ENCODE peak calls at places on chromosomes 13 and 19, in nine cellular contexts. One of them, this sample, is unnamed.

GRCh38 chr19:6223461-6224307 is 56.1 kb downstream of the MLLT1 start:
- DNase-seq in A172: peak
- DNase-seq in naive thymus-derived CD4-positive, alpha-beta T cell: no peak
- DNase-seq in psoas muscle: peak
- DNase-seq in stomach: peak
- DNase-seq in body of pancreas: peak
- DNase-seq in activated CD4-positive, alpha-beta T cell treated with anti-CD3 and anti-CD28 coated beads, Interleukin-2, amount 50 U/mL, for 24 hours: no peak
- DNase-seq in kidney: peak
- DNase-seq in NCI-H460: no peak
- DNase-seq in this sample: peak

GRCh38 chr13:91647361-91647970 is 249.0 kb downstream of the GPC5 start:
- DNase-seq in kidney: peak
- DNase-seq in A172: peak
- DNase-seq in NCI-H460: peak
- DNase-seq in psoas muscle: no peak
- DNase-seq in activated CD4-positive, alpha-beta T cell treated with anti-CD3 and anti-CD28 coated beads, Interleukin-2, amount 50 U/mL, for 24 hours: no peak
- DNase-seq in stomach: no peak
- DNase-seq in naive thymus-derived CD4-positive, alpha-beta T cell: no peak
- DNase-seq in body of pancreas: no peak
- DNase-seq in this sample: no peak

GRCh38 chr19:42143341-42144234 is 11.3 kb upstream of the POU2F2 start:
- DNase-seq in kidney: no peak
- DNase-seq in naive thymus-derived CD4-positive, alpha-beta T cell: no peak
- DNase-seq in A172: peak
- DNase-seq in NCI-H460: peak
- DNase-seq in activated CD4-positive, alpha-beta T cell treated with anti-CD3 and anti-CD28 coated beads, Interleukin-2, amount 50 U/mL, for 24 hours: no peak
- DNase-seq in body of pancreas: no peak
- DNase-seq in stomach: no peak
- DNase-seq in psoas muscle: no peak
- DNase-seq in this sample: no peak

GRCh38 chr19:1675633-1676350 is 23.4 kb upstream of the TCF3 start:
- DNase-seq in stomach: peak
- DNase-seq in NCI-H460: no peak
- DNase-seq in kidney: no peak
- DNase-seq in A172: no peak
- DNase-seq in naive thymus-derived CD4-positive, alpha-beta T cell: no peak
- DNase-seq in body of pancreas: peak
- DNase-seq in activated CD4-positive, alpha-beta T cell treated with anti-CD3 and anti-CD28 coated beads, Interleukin-2, amount 50 U/mL, for 24 hours: no peak
- DNase-seq in psoas muscle: no peak
- DNase-seq in this sample: no peak

GRCh38 chr13:111115051-111115840 is at the start of gene ARHGEF7:
- DNase-seq in NCI-H460: no peak
- DNase-seq in kidney: no peak
- DNase-seq in naive thymus-derived CD4-positive, alpha-beta T cell: no peak
- DNase-seq in A172: no peak
- DNase-seq in activated CD4-positive, alpha-beta T cell treated with anti-CD3 and anti-CD28 coated beads, Interleukin-2, amount 50 U/mL, for 24 hours: no peak
- DNase-seq in psoas muscle: no peak
- DNase-seq in stomach: no peak
- DNase-seq in body of pancreas: peak
- DNase-seq in this sample: no peak

GRCh38 chr19:31232220-31232619 is 117.0 kb downstream of the TSHZ3 start:
- DNase-seq in kidney: no peak
- DNase-seq in psoas muscle: no peak
- DNase-seq in NCI-H460: no peak
- DNase-seq in naive thymus-derived CD4-positive, alpha-beta T cell: no peak
- DNase-seq in body of pancreas: no peak
- DNase-seq in stomach: no peak
- DNase-seq in activated CD4-positive, alpha-beta T cell treated with anti-CD3 and anti-CD28 coated beads, Interleukin-2, amount 50 U/mL, for 24 hours: no peak
- DNase-seq in A172: peak
- DNase-seq in this sample: no peak

GRCh38 chr13:30623392-30623791 is 5.7 kb downstream of the USPL1 start:
- DNase-seq in kidney: no peak
- DNase-seq in psoas muscle: no peak
- DNase-seq in A172: no peak
- DNase-seq in NCI-H460: no peak
- DNase-seq in stomach: no peak
- DNase-seq in activated CD4-positive, alpha-beta T cell treated with anti-CD3 and anti-CD28 coated beads, Interleukin-2, amount 50 U/mL, for 24 hours: no peak
- DNase-seq in naive thymus-derived CD4-positive, alpha-beta T cell: no peak
- DNase-seq in body of pancreas: no peak
- DNase-seq in this sample: no peak

GRCh38 chr19:19602713-19603320 is 15.7 kb downstream of the PBX4 start:
- DNase-seq in activated CD4-positive, alpha-beta T cell treated with anti-CD3 and anti-CD28 coated beads, Interleukin-2, amount 50 U/mL, for 24 hours: no peak
- DNase-seq in naive thymus-derived CD4-positive, alpha-beta T cell: no peak
- DNase-seq in NCI-H460: no peak
- DNase-seq in body of pancreas: no peak
- DNase-seq in stomach: no peak
- DNase-seq in A172: no peak
- DNase-seq in psoas muscle: no peak
- DNase-seq in kidney: no peak
- DNase-seq in this sample: no peak

GRCh38 chr13:50798923-50799322 is 44.6 kb downstream of the DLEU7 start:
- DNase-seq in psoas muscle: no peak
- DNase-seq in A172: peak
- DNase-seq in kidney: no peak
- DNase-seq in body of pancreas: no peak
- DNase-seq in NCI-H460: no peak
- DNase-seq in activated CD4-positive, alpha-beta T cell treated with anti-CD3 and anti-CD28 coated beads, Interleukin-2, amount 50 U/mL, for 24 hours: no peak
- DNase-seq in stomach: no peak
- DNase-seq in naive thymus-derived CD4-positive, alpha-beta T cell: no peak
- DNase-seq in this sample: no peak

GRCh38 chr19:45640849-45641273 is 1.7 kb upstream of the EML2 start:
- DNase-seq in NCI-H460: no peak
- DNase-seq in kidney: no peak
- DNase-seq in body of pancreas: no peak
- DNase-seq in stomach: peak
- DNase-seq in activated CD4-positive, alpha-beta T cell treated with anti-CD3 and anti-CD28 coated beads, Interleukin-2, amount 50 U/mL, for 24 hours: no peak
- DNase-seq in psoas muscle: no peak
- DNase-seq in A172: no peak
- DNase-seq in naive thymus-derived CD4-positive, alpha-beta T cell: no peak
- DNase-seq in this sample: no peak

GRCh38 chr13:75296651-75297050 is 185.3 kb downstream of the TBC1D4 start:
- DNase-seq in activated CD4-positive, alpha-beta T cell treated with anti-CD3 and anti-CD28 coated beads, Interleukin-2, amount 50 U/mL, for 24 hours: no peak
- DNase-seq in naive thymus-derived CD4-positive, alpha-beta T cell: no peak
- DNase-seq in kidney: no peak
- DNase-seq in A172: no peak
- DNase-seq in NCI-H460: no peak
- DNase-seq in psoas muscle: no peak
- DNase-seq in stomach: no peak
- DNase-seq in body of pancreas: no peak
- DNase-seq in this sample: no peak

GRCh38 chr19:4098493-4098892 is 25.4 kb downstream of the MAP2K2 start:
- DNase-seq in naive thymus-derived CD4-positive, alpha-beta T cell: no peak
- DNase-seq in stomach: no peak
- DNase-seq in psoas muscle: peak
- DNase-seq in kidney: peak
- DNase-seq in activated CD4-positive, alpha-beta T cell treated with anti-CD3 and anti-CD28 coated beads, Interleukin-2, amount 50 U/mL, for 24 hours: no peak
- DNase-seq in NCI-H460: no peak
- DNase-seq in body of pancreas: no peak
- DNase-seq in A172: no peak
- DNase-seq in this sample: no peak

GRCh38 chr13:28475916-28476725 is 18.8 kb downstream of the FLT1 start:
- DNase-seq in activated CD4-positive, alpha-beta T cell treated with anti-CD3 and anti-CD28 coated beads, Interleukin-2, amount 50 U/mL, for 24 hours: no peak
- DNase-seq in body of pancreas: no peak
- DNase-seq in NCI-H460: peak
- DNase-seq in A172: peak
- DNase-seq in stomach: no peak
- DNase-seq in naive thymus-derived CD4-positive, alpha-beta T cell: no peak
- DNase-seq in psoas muscle: no peak
- DNase-seq in kidney: no peak
- DNase-seq in this sample: no peak

GRCh38 chr19:50465986-50466771 is 10.1 kb upstream of the EMC10 start:
- DNase-seq in body of pancreas: peak
- DNase-seq in stomach: peak
- DNase-seq in NCI-H460: no peak
- DNase-seq in naive thymus-derived CD4-positive, alpha-beta T cell: no peak
- DNase-seq in activated CD4-positive, alpha-beta T cell treated with anti-CD3 and anti-CD28 coated beads, Interleukin-2, amount 50 U/mL, for 24 hours: no peak
- DNase-seq in psoas muscle: peak
- DNase-seq in A172: no peak
- DNase-seq in kidney: peak
- DNase-seq in this sample: peak

GRCh38 chr13:98290261-98290660 is 113.2 kb upstream of the RNF113B start:
- DNase-seq in body of pancreas: no peak
- DNase-seq in kidney: no peak
- DNase-seq in NCI-H460: no peak
- DNase-seq in stomach: no peak
- DNase-seq in naive thymus-derived CD4-positive, alpha-beta T cell: no peak
- DNase-seq in psoas muscle: no peak
- DNase-seq in activated CD4-positive, alpha-beta T cell treated with anti-CD3 and anti-CD28 coated beads, Interleukin-2, amount 50 U/mL, for 24 hours: no peak
- DNase-seq in A172: no peak
- DNase-seq in this sample: no peak